ENCODE peak calls at places on chromosomes 16 and 17, in six cellular contexts. L is T-helper 1 cell, D is mesendoderm, T is H7, A is AG08395, P is lung. X is an unnamed sample.
A peak's percentile ranks its signal among the peaks of the same experiment; 100 is the strongest.

GRCh38 chr17:32281011-32281451 is 15.4 kb downstream of the RHBDL3 start:
- DNase-seq in L (no peak), D (no peak), T (peak; percentile 84), A (no peak), P (peak; percentile 36), X (no peak)

GRCh38 chr17:57453841-57454240 is 197.5 kb downstream of the MSI2 start:
- DNase-seq in L (no peak), D (no peak), T (no peak), A (no peak), P (no peak), X (no peak)

GRCh38 chr17:82237746-82238561 is 9.1 kb downstream of the SLC16A3 start:
- DNase-seq in L (no peak), D (no peak), T (no peak), A (no peak), P (no peak), X (no peak)

GRCh38 chr17:62966426-62967110 is 533 bp downstream of the TANC2 start:
- DNase-seq in L (peak; percentile 48), D (peak; percentile 27), T (peak; percentile 64), A (peak; percentile 34), P (peak; percentile 69), X (no peak)

GRCh38 chr17:65030618-65031017 is 25.9 kb downstream of the GNA13 start:
- DNase-seq in L (no peak), D (no peak), T (no peak), A (no peak), P (no peak), X (no peak)

GRCh38 chr17:55496094-55496881 is 15.0 kb downstream of the SMIM36 start:
- DNase-seq in L (no peak), D (no peak), T (no peak), A (peak; percentile 9), P (no peak), X (no peak)

GRCh38 chr16:9053006-9053601 is 38.3 kb upstream of the HAPSTR1 start:
- DNase-seq in L (no peak), D (peak; percentile 99), T (peak; percentile 89), A (peak; percentile 44), P (peak; percentile 57), X (no peak)

GRCh38 chr16:57619606-57620315 is 8.7 kb upstream of the ADGRG1 start:
- DNase-seq in L (no peak), D (no peak), T (peak; percentile 79), A (no peak), P (no peak), X (no peak)

GRCh38 chr16:35463358-35463757 is 2003.9 kb downstream of the TP53TG3F start:
- DNase-seq in L (no peak), D (no peak), T (no peak), A (no peak), P (no peak), X (no peak)

GRCh38 chr17:7929158-7930029 is at the start of gene KCNAB3:
- DNase-seq in L (peak; percentile 55), D (peak; percentile 89), T (peak; percentile 96), A (peak; percentile 83), P (no peak), X (no peak)

GRCh38 chr17:36092228-36092627 is 2.3 kb upstream of the CCL3 start:
- DNase-seq in L (no peak), D (no peak), T (no peak), A (no peak), P (no peak), X (peak; percentile 26)

GRCh38 chr17:55152236-55152635 is 112.5 kb upstream of the HLF start:
- DNase-seq in L (no peak), D (no peak), T (no peak), A (no peak), P (no peak), X (no peak)

GRCh38 chr17:82959242-82959930 is 119.6 kb upstream of the ZNF750 start:
- DNase-seq in L (no peak), D (no peak), T (no peak), A (no peak), P (no peak), X (no peak)